ENCODE peak calls at places on chromosome 20, in nine cellular contexts. D is 8988T, G is left ventricle myocardium superior, H is choroid plexus epithelial cell, A is kidney tubule cell, M is fibroblast of the aortic adventitia, V is amygdala, O is NCI-H748 treated with DMSO at 0.1 percent for 48 hours, T is ascending aorta. W is an unnamed sample.
A peak's percentile ranks its signal among the peaks of the same experiment; 100 is the strongest.

GRCh38 chr20:1227121-1227582 is 1.3 kb downstream of the RAD21L1 start:
- DNase-seq in D (no peak), G (no peak), H (no peak), A (no peak), M (no peak), V (no peak), O (no peak), T (no peak), W (no peak)

GRCh38 chr20:38249536-38250310 is 10.8 kb downstream of the KIAA1755 start:
- DNase-seq in D (no peak), G (no peak), H (no peak), A (no peak), M (peak; percentile 22), V (no peak), O (no peak), T (no peak), W (peak; percentile 39)

GRCh38 chr20:11001767-11002540 is 328.2 kb upstream of the JAG1 start:
- DNase-seq in D (peak; percentile 14), G (no peak), H (peak; percentile 62), A (peak; percentile 99), M (no peak), V (no peak), O (no peak), T (no peak), W (no peak)

GRCh38 chr20:61970357-61970756 is 95.3 kb downstream of the TAF4 start:
- DNase-seq in D (no peak), G (no peak), H (no peak), A (no peak), M (no peak), V (no peak), O (no peak), T (no peak), W (no peak)

GRCh38 chr20:830011-830521 is 3.4 kb upstream of the FAM110A start:
- DNase-seq in D (no peak), G (no peak), H (no peak), A (no peak), M (peak; percentile 77), V (no peak), O (no peak), T (no peak), W (no peak)

GRCh38 chr20:1632228-1632577 is 12.4 kb upstream of the SIRPB1 start:
- DNase-seq in D (no peak), G (no peak), H (no peak), A (no peak), M (no peak), V (no peak), O (no peak), T (no peak), W (peak; percentile 64)

GRCh38 chr20:10579942-10580341 is 93.9 kb downstream of the JAG1 start:
- DNase-seq in D (no peak), G (no peak), H (no peak), A (peak; percentile 37), M (no peak), V (no peak), O (no peak), T (no peak), W (no peak)

GRCh38 chr20:20864346-20865096 is 152.1 kb upstream of the RALGAPA2 start:
- DNase-seq in D (peak; percentile 31), G (no peak), H (peak; percentile 6), A (peak; percentile 39), M (peak; percentile 3), V (no peak), O (peak; percentile 98), T (no peak), W (no peak)

GRCh38 chr20:25315418-25316210 is 67.7 kb downstream of the PYGB start:
- DNase-seq in D (no peak), G (no peak), H (peak; percentile 61), A (peak; percentile 82), M (peak; percentile 36), V (no peak), O (no peak), T (no peak), W (peak; percentile 68)

GRCh38 chr20:44112456-44112855 is 74.5 kb downstream of the JPH2 start:
- DNase-seq in D (no peak), G (no peak), H (no peak), A (no peak), M (no peak), V (no peak), O (no peak), T (no peak), W (no peak)

GRCh38 chr20:50050660-50051308 is 62.2 kb downstream of the UBE2V1 start:
- DNase-seq in D (no peak), G (no peak), H (no peak), A (no peak), M (no peak), V (no peak), O (no peak), T (no peak), W (no peak)

GRCh38 chr20:45470262-45470931 is 844 bp downstream of the WFDC2 start:
- DNase-seq in D (no peak), G (peak; percentile 51), H (peak; percentile 13), A (peak; percentile 71), M (peak; percentile 7), V (peak; percentile 19), O (no peak), T (no peak), W (no peak)

GRCh38 chr20:8293791-8294190 is 161.7 kb downstream of the PLCB1 start:
- DNase-seq in D (no peak), G (no peak), H (no peak), A (no peak), M (no peak), V (no peak), O (no peak), T (no peak), W (no peak)

GRCh38 chr20:17735206-17735804 is 35.5 kb downstream of the BANF2 start:
- DNase-seq in D (no peak), G (no peak), H (peak; percentile 64), A (peak; percentile 45), M (peak; percentile 22), V (no peak), O (no peak), T (no peak), W (no peak)

GRCh38 chr20:4556781-4557180 is 164.9 kb upstream of the PRND start:
- DNase-seq in D (no peak), G (no peak), H (no peak), A (no peak), M (no peak), V (no peak), O (no peak), T (no peak), W (no peak)

GRCh38 chr20:50379049-50379990 is 130.9 kb upstream of the PTPN1 start:
- DNase-seq in D (no peak), G (peak; percentile 94), H (peak; percentile 81), A (no peak), M (peak; percentile 95), V (no peak), O (no peak), T (peak; percentile 78), W (peak; percentile 86)

GRCh38 chr20:18679020-18679419 is 91.2 kb downstream of the DTD1 start:
- DNase-seq in D (no peak), G (no peak), H (peak; percentile 48), A (no peak), M (peak; percentile 21), V (no peak), O (peak; percentile 63), T (no peak), W (no peak)

GRCh38 chr20:37468886-37469285 is 52.2 kb upstream of the NNAT start:
- DNase-seq in D (no peak), G (no peak), H (no peak), A (no peak), M (no peak), V (no peak), O (no peak), T (no peak), W (no peak)

GRCh38 chr20:51154708-51155690 is 132.1 kb upstream of the KCNG1 start:
- DNase-seq in D (no peak), G (no peak), H (no peak), A (no peak), M (no peak), V (no peak), O (no peak), T (no peak), W (no peak)